ENCODE peak calls at places on chromosomes 6 and 20, in nine cellular contexts. J, A, C, G, B, Q, T, V and U are unnamed samples.
A peak's percentile ranks its signal among the peaks of the same experiment; 100 is the strongest.

GRCh38 chr20:4171538-4172116 is 156.3 kb upstream of the RNF24 start:
- DNase-seq in J (no peak), A (peak; percentile 13), C (no peak), G (no peak), B (no peak), Q (no peak), T (peak; percentile 49), V (no peak), U (no peak)

GRCh38 chr6:89298680-89299450 is 16.2 kb downstream of the GABRR2 start:
- DNase-seq in J (peak; percentile 19), A (peak; percentile 15), C (no peak), G (no peak), B (no peak), Q (no peak), T (no peak), V (peak; percentile 89), U (no peak)

GRCh38 chr20:44039741-44040140 is 125.1 kb downstream of the TOX2 start:
- DNase-seq in J (no peak), A (no peak), C (no peak), G (no peak), B (no peak), Q (no peak), T (no peak), V (no peak), U (no peak)

GRCh38 chr6:36743032-36743431 is 45.4 kb downstream of the RAB44 start:
- DNase-seq in J (no peak), A (no peak), C (no peak), G (no peak), B (no peak), Q (no peak), T (no peak), V (no peak), U (no peak)

GRCh38 chr6:138944412-138944811 is 43.6 kb downstream of the REPS1 start:
- DNase-seq in J (no peak), A (peak; percentile 66), C (no peak), G (no peak), B (no peak), Q (no peak), T (no peak), V (peak; percentile 66), U (no peak)

GRCh38 chr20:24580006-24580405 is 110.6 kb downstream of the SYNDIG1 start:
- DNase-seq in J (no peak), A (no peak), C (no peak), G (no peak), B (no peak), Q (no peak), T (no peak), V (no peak), U (no peak)

GRCh38 chr6:40555092-40555491 is 32.1 kb downstream of the LRFN2 start:
- DNase-seq in J (no peak), A (no peak), C (no peak), G (no peak), B (no peak), Q (no peak), T (no peak), V (no peak), U (no peak)

GRCh38 chr6:6811151-6812002 is 222.9 kb downstream of the LY86 start:
- DNase-seq in J (peak; percentile 7), A (peak; percentile 58), C (no peak), G (peak; percentile 43), B (no peak), Q (no peak), T (no peak), V (peak; percentile 98), U (no peak)

GRCh38 chr6:5860849-5861248 is 145.9 kb downstream of the NRN1 start:
- DNase-seq in J (no peak), A (no peak), C (no peak), G (no peak), B (no peak), Q (no peak), T (no peak), V (no peak), U (no peak)

GRCh38 chr6:25899123-25899522 is 25.1 kb upstream of the SLC17A3 start:
- DNase-seq in J (no peak), A (no peak), C (no peak), G (no peak), B (no peak), Q (no peak), T (no peak), V (no peak), U (no peak)

GRCh38 chr6:151058021-151058733 is 181.6 kb upstream of the AKAP12 start:
- DNase-seq in J (no peak), A (no peak), C (no peak), G (no peak), B (no peak), Q (no peak), T (no peak), V (no peak), U (no peak)

GRCh38 chr6:144248470-144249301 is 36.4 kb upstream of the UTRN start:
- DNase-seq in J (no peak), A (peak; percentile 96), C (no peak), G (no peak), B (no peak), Q (no peak), T (no peak), V (peak; percentile 7), U (no peak)

GRCh38 chr20:10618611-10619245 is 55.1 kb downstream of the JAG1 start:
- DNase-seq in J (no peak), A (peak; percentile 62), C (no peak), G (no peak), B (no peak), Q (no peak), T (no peak), V (no peak), U (no peak)

GRCh38 chr20:19815553-19815991 is 57.5 kb downstream of the RIN2 start:
- DNase-seq in J (no peak), A (peak; percentile 97), C (no peak), G (peak; percentile 52), B (no peak), Q (no peak), T (no peak), V (peak; percentile 99), U (no peak)

GRCh38 chr20:58127731-58128130 is 100.7 kb downstream of the ANKRD60 start:
- DNase-seq in J (no peak), A (peak; percentile 46), C (no peak), G (peak; percentile 26), B (no peak), Q (no peak), T (no peak), V (peak; percentile 100), U (no peak)

GRCh38 chr6:107601406-107601805 is 111.5 kb downstream of the SOBP start:
- DNase-seq in J (no peak), A (no peak), C (no peak), G (no peak), B (no peak), Q (no peak), T (no peak), V (no peak), U (no peak)

GRCh38 chr20:17226410-17227198 is at the start of gene PCSK2:
- DNase-seq in J (no peak), A (peak; percentile 15), C (peak; percentile 77), G (no peak), B (no peak), Q (peak; percentile 72), T (peak; percentile 28), V (no peak), U (peak; percentile 89)

GRCh38 chr6:142452993-142453392 is 151.2 kb downstream of the ADGRG6 start:
- DNase-seq in J (no peak), A (no peak), C (no peak), G (no peak), B (no peak), Q (no peak), T (no peak), V (no peak), U (no peak)

GRCh38 chr6:45566882-45567281 is 189.1 kb upstream of the SUPT3H start:
- DNase-seq in J (no peak), A (peak; percentile 31), C (no peak), G (no peak), B (no peak), Q (no peak), T (no peak), V (peak; percentile 80), U (no peak)

GRCh38 chr6:148577687-148578488 is 168.9 kb upstream of the UST start:
- DNase-seq in J (peak; percentile 9), A (peak; percentile 85), C (peak; percentile 82), G (peak; percentile 67), B (peak; percentile 23), Q (peak; percentile 18), T (peak; percentile 80), V (peak; percentile 80), U (peak; percentile 68)

GRCh38 chr6:33173228-33174180 is 18.8 kb downstream of the COL11A2 start:
- DNase-seq in J (no peak), A (no peak), C (no peak), G (no peak), B (no peak), Q (no peak), T (no peak), V (no peak), U (no peak)

GRCh38 chr20:36305602-36306556 is at the start of gene DLGAP4:
- DNase-seq in J (no peak), A (no peak), C (no peak), G (no peak), B (no peak), Q (no peak), T (no peak), V (no peak), U (no peak)

GRCh38 chr6:161830866-161831600 is 557.2 kb upstream of the AGPAT4 start:
- DNase-seq in J (no peak), A (no peak), C (no peak), G (no peak), B (no peak), Q (no peak), T (no peak), V (no peak), U (no peak)

GRCh38 chr6:145866449-145867401 is 52.1 kb upstream of the FBXO30 start:
- DNase-seq in J (no peak), A (no peak), C (no peak), G (no peak), B (no peak), Q (no peak), T (no peak), V (no peak), U (no peak)